ENCODE peak calls at places on chromosome 9, in four cellular contexts. Z, A, G and Y are unnamed samples.

GRCh38 chr9:128414461-128414860 is 6.2 kb upstream of the CERCAM start:
- DNase-seq in Z (no peak), A (no peak), G (no peak), Y (no peak)

GRCh38 chr9:18611946-18612345 is 138.0 kb downstream of the ADAMTSL1 start:
- DNase-seq in Z (no peak), A (no peak), G (no peak), Y (no peak)

GRCh38 chr9:96382839-96383164 is 709 bp downstream of the SLC35D2 start:
- DNase-seq in Z (no peak), A (no peak), G (no peak), Y (no peak)

GRCh38 chr9:136771907-136772306 is 7.6 kb upstream of the LCN15 start:
- DNase-seq in Z (no peak), A (no peak), G (no peak), Y (no peak)

GRCh38 chr9:18979367-18979766 is 53.6 kb downstream of the SAXO1 start:
- DNase-seq in Z (peak; percentile 71), A (peak; percentile 19), G (no peak), Y (no peak)

GRCh38 chr9:36251428-36251827 is 6.8 kb downstream of the GNE start:
- DNase-seq in Z (no peak), A (no peak), G (no peak), Y (no peak)

GRCh38 chr9:13688223-13688989 is 408.9 kb upstream of the MPDZ start:
- DNase-seq in Z (no peak), A (peak; percentile 20), G (no peak), Y (no peak)

GRCh38 chr9:76729116-76729515 is 35.1 kb upstream of the PCA3 start:
- DNase-seq in Z (no peak), A (no peak), G (no peak), Y (no peak)

GRCh38 chr9:96327694-96328352 is 25.8 kb upstream of the HSD17B3 start:
- DNase-seq in Z (peak; percentile 59), A (peak; percentile 77), G (peak; percentile 42), Y (no peak)

GRCh38 chr9:73149371-73150067 is 2.1 kb upstream of the ANXA1 start:
- DNase-seq in Z (peak; percentile 92), A (peak; percentile 85), G (no peak), Y (no peak)

GRCh38 chr9:7976167-7976755 is 176.7 kb upstream of the DMAC1 start:
- DNase-seq in Z (no peak), A (no peak), G (no peak), Y (peak; percentile 54)

GRCh38 chr9:93675336-93676150 is 99.2 kb downstream of the PHF2 start:
- DNase-seq in Z (no peak), A (no peak), G (no peak), Y (no peak)
- H3K27ac ChIP-seq in Z (no peak overlapping the region), A (no peak overlapping the region), G (no peak overlapping the region), Y (no peak overlapping the region)

DNA sequence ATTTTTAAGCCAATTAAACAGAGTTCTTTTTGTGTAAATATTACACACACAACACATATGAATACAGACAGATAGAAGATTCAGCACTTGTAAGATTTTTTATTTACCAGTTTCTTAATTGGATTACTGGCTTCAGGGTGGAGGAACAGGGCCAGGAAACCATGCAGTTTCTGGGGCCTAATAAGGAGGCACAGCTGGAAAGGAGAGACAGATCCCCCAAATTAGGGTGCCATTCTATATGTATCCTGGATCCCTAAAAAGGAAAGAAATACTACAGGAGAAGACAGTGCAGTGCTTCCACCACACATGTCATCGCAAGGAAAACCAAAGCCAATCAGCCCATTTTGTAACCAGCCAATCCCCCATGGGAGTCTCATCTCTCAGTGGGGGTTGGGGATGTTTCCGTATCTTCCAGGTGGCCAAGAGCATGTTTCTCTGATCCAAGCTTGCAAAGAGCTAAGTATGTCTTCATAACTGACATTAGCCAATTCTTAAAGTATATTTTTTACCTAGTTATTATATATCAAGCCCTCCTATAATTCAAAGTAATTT is 15.8 kb upstream of the ABO start:
- DNase-seq in Z (no peak), A (no peak), G (no peak), Y (no peak)
- H3K27me3 ChIP-seq in Z (peaks cover 2% of the 10 kb centered on the region), A (no peaks in the 10 kb centered on the region), G (no peaks in the 10 kb centered on the region), Y (peaks cover 16% of the 10 kb centered on the region)

GRCh38 chr9:37988041-37988440 is 81.0 kb downstream of the SHB start:
- DNase-seq in Z (no peak), A (no peak), G (no peak), Y (no peak)

GRCh38 chr9:37988602-37989001 is 80.4 kb downstream of the SHB start:
- DNase-seq in Z (no peak), A (no peak), G (no peak), Y (no peak)

GRCh38 chr9:37990404-37991015 is 78.5 kb downstream of the SHB start:
- DNase-seq in Z (no peak), A (no peak), G (no peak), Y (no peak)

GRCh38 chr9:37987467-37987981 is 81.5 kb downstream of the SHB start:
- DNase-seq in Z (no peak), A (no peak), G (no peak), Y (no peak)

GRCh38 chr9:37989632-37990155 is 79.3 kb downstream of the SHB start:
- DNase-seq in Z (no peak), A (no peak), G (no peak), Y (no peak)
- H3K9me3 ChIP-seq in Z (no peaks in the 10 kb centered on the region), A (no peaks in the 10 kb centered on the region), G (no peaks in the 10 kb centered on the region), Y (no peaks in the 10 kb centered on the region)

DNA sequence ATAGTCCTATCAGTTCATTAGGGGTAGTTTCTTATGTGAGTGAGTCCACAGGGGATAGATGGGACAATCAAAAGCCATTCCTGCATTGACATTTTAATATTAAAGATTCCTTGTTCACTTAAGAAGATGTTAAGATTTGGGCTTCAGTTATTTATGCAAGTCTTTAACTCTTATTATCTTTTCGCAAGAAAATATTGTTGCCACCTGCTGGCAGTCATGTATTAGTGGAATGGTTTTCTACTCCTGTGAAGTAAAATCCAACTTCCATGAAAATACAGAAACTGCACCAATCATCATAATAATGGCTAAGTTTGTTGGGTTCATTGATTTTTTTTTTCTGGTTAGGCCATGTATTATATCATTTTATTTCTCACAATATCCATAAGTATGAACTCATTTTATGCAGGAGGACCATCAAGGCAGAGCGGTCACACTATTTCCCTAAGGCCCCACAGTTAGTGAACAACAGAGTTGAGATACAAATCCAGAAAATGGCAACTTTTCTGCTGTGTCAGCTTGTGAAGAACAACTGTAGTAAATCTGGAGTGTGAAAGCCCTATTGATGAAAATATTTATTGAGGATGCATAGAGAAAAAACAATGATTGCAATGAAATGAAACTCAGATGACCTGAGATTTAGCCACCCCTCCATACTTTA is 88.5 kb upstream of the TXNDC8 start:
- DNase-seq in Z (peak; percentile 44), A (peak; percentile 50), G (no peak), Y (no peak)
- H3K27ac ChIP-seq in Z (no peak overlapping the region), A (no peak overlapping the region), G (no peak overlapping the region), Y (no peak overlapping the region)

GRCh38 chr9:132996526-132996925 is 18.0 kb downstream of the GFI1B start:
- DNase-seq in Z (no peak), A (no peak), G (no peak), Y (no peak)
- H3K27me3 ChIP-seq in Z (peaks cover 62% of the 10 kb centered on the region), A (no peaks in the 10 kb centered on the region), G (peaks cover 2% of the 10 kb centered on the region), Y (peaks cover 25% of the 10 kb centered on the region)

DNA sequence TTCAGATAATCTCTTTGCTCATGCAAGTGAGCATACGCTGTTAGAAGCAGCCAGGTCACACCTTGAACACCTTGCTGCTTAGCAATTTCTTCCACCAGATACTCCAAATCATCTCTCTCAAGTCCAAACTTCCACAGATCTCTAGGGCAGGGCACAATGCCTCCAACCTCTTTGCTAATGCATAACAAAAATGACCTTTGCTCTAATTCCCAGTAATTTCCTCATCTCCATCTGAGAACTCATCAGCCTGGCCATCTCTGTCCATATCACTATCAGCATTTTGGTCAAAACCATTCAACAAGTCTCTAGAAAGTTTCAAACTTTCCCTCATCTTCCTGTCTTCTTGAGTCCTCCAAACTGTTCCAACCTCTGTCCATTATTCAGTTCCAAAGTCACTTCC is 139.3 kb upstream of the NR4A3 start:
- DNase-seq in Z (no peak), A (no peak), G (no peak), Y (no peak)
- H3K9me3 ChIP-seq in Z (no peaks in the 10 kb centered on the region), A (no peaks in the 10 kb centered on the region), G (no peaks in the 10 kb centered on the region), Y (no peaks in the 10 kb centered on the region)

GRCh38 chr9:133127340-133127981 is 6.4 kb upstream of the RALGDS start:
- DNase-seq in Z (no peak), A (no peak), G (peak; percentile 62), Y (no peak)

GRCh38 chr9:133128152-133128551 is 7.1 kb upstream of the RALGDS start:
- DNase-seq in Z (no peak), A (no peak), G (no peak), Y (no peak)

GRCh38 chr9:133131506-133131905 is 10.5 kb upstream of the RALGDS start:
- DNase-seq in Z (no peak), A (no peak), G (no peak), Y (no peak)

GRCh38 chr9:133130721-133131244 is 9.7 kb upstream of the RALGDS start:
- DNase-seq in Z (no peak), A (no peak), G (no peak), Y (peak; percentile 60)

DNA sequence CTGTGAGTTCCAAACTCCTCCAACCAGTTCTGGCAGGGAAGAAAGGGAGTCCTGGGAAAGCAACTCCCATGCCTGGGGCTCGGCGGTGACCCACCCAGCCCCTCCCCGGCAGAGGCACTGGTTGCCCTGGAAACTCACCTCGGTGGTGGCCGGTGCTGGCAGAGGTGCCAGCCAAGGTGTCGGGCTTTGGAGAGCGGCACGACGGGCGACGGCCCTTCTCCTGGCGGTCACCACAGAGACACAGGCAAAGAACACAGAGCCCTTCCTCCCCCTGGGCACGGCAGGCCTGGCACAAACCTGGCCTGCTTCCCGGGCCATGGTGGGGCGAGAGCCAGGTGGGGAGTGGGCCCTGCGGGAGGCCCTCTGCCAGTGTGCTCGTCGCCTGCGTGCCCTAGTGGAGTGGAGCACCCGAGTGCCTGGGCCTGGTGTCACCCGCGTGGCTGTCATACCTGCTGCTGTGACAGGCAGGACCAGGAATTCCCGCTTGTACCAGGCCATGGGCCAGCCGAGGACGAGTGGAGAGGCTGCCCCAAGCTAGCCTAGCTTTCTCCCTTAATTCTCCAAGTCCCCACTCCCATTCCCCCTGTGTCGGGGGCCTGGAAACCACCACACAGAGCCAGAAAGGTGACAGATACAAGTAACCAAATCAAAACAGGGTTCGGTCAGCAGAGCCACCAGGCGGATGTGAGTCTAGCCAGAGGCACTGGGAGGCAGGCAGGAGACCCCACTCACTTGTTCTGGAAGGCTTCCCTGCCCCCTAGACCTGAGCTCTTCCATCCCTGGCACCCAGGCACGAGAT is 8.2 kb upstream of the RALGDS start:
- DNase-seq in Z (no peak), A (no peak), G (peak; percentile 57), Y (no peak)
- H3K27ac ChIP-seq in Z (no peak overlapping the region), A (no peak overlapping the region), G (peak overlapping the region; percentile 50), Y (peak overlapping the region; percentile 30)

GRCh38 chr9:124450931-124451661 is 845 bp downstream of the ADGRD2 start:
- DNase-seq in Z (no peak), A (no peak), G (no peak), Y (no peak)
- H3K27me3 ChIP-seq in Z (peaks cover 59% of the 10 kb centered on the region), A (peaks cover 33% of the 10 kb centered on the region), G (peaks cover 15% of the 10 kb centered on the region), Y (peaks cover 38% of the 10 kb centered on the region)

DNA sequence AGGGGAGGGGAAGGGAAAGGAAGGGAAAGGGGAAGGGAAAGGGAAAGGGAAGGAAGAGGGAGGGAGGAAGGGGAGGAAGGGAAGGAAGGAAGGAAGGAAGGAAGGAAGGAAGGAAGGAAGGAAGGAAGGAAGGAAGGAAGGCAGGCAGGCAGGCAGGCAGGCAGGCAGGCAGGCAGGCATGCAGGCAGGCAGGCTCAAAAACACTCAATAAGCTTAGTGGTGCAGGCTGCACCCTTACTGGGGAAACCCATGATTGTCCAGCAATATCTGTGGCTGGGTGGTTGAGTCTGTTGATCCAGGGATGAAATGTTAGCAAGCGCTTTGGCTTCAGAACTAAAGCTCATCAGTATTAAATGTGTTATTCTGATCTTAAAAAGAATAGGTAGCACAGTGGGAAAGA is 145.6 kb downstream of the LPAR1 start:
- DNase-seq in Z (no peak), A (no peak), G (no peak), Y (no peak)
- H3K9me3 ChIP-seq in Z (no peaks in the 10 kb centered on the region), A (no peaks in the 10 kb centered on the region), G (no peaks in the 10 kb centered on the region), Y (no peaks in the 10 kb centered on the region)